ENCODE peak calls at places on chromosome 17, in four cellular contexts. S, T, A and J are unnamed samples.
A peak's percentile ranks its signal among the peaks of the same experiment; 100 is the strongest.

GRCh38 chr17:62847426-62847825 is 39.3 kb upstream of the MARCHF10 start:
- DNase-seq in T (no peak), A (no peak), S (no peak), J (no peak)

GRCh38 chr17:78751447-78752067 is 30.5 kb downstream of the CYTH1 start:
- DNase-seq in A (no peak), T (no peak), S (no peak), J (no peak)

GRCh38 chr17:3990391-3991127 is 26.3 kb upstream of the ATP2A3 start:
- DNase-seq in S (no peak), A (peak; percentile 43), T (peak; percentile 18), J (no peak)

GRCh38 chr17:77133087-77133633 is 7.6 kb upstream of the SEC14L1 start:
- DNase-seq in A (no peak), T (no peak), S (no peak), J (no peak)

GRCh38 chr17:77428901-77429734 is 288.3 kb downstream of the SEC14L1 start:
- DNase-seq in S (peak; percentile 79), A (no peak), T (no peak), J (no peak)

GRCh38 chr17:67696347-67696746 is 21.4 kb upstream of the NOL11 start:
- DNase-seq in T (no peak), A (no peak), S (no peak), J (no peak)

GRCh38 chr17:50355701-50356341 is 9.9 kb downstream of the XYLT2 start:
- DNase-seq in T (no peak), S (peak; percentile 62), A (no peak), J (no peak)

GRCh38 chr17:8831234-8831849 is 32.2 kb upstream of the MFSD6L start:
- DNase-seq in S (no peak), A (no peak), T (no peak), J (no peak)

GRCh38 chr17:50127661-50128361 is 2.1 kb downstream of the SAMD14 start:
- DNase-seq in T (no peak), A (no peak), S (no peak), J (no peak)